ENCODE peak calls at places on chromosomes 5 and 9, in six cellular contexts. J, U, H, N, T and G are unnamed samples.

GRCh38 chr5:33650911-33651310 is 210.1 kb downstream of the TARS1 start:
- DNase-seq in J (no peak), N (no peak), T (no peak), H (no peak), U (no peak), G (no peak)

GRCh38 chr5:54746777-54747398 is 229.3 kb downstream of the SNX18 start:
- DNase-seq in J (no peak), H (no peak), U (no peak), N (no peak), T (no peak), G (no peak)

GRCh38 chr9:104987743-104988142 is 59.8 kb upstream of the ABCA1 start:
- DNase-seq in U (no peak), J (no peak), N (no peak), H (no peak), T (no peak), G (no peak)

GRCh38 chr9:3507395-3508077 is 18.3 kb downstream of the RFX3 start:
- DNase-seq in H (no peak), U (no peak), N (no peak), J (no peak), T (no peak), G (no peak)

GRCh38 chr5:143078971-143079370 is 308.8 kb downstream of the ARHGAP26 start:
- DNase-seq in U (no peak), J (no peak), H (no peak), T (no peak), N (no peak), G (no peak)

GRCh38 chr9:20714442-20715415 is 30.7 kb downstream of the FOCAD start:
- DNase-seq in H (no peak), J (no peak), N (no peak), T (no peak), U (no peak), G (no peak)

GRCh38 chr5:105503950-105504349 is 1941.4 kb upstream of the NUDT12 start:
- DNase-seq in T (no peak), J (no peak), U (no peak), N (no peak), H (no peak), G (no peak)

GRCh38 chr9:37424686-37425297 is 2.3 kb downstream of the GRHPR start:
- DNase-seq in U (no peak), T (no peak), H (no peak), N (no peak), J (no peak), G (no peak)

GRCh38 chr5:157670662-157671591 is at the start of gene C5orf52:
- DNase-seq in H (peak; percentile 27), T (no peak), N (no peak), U (no peak), J (peak; percentile 45), G (peak; percentile 23)

GRCh38 chr9:13990336-13990735 is 323.6 kb downstream of the NFIB start:
- DNase-seq in J (no peak), T (no peak), H (no peak), U (no peak), N (no peak), G (no peak)

GRCh38 chr5:1184481-1184880 is 16.9 kb upstream of the SLC6A19 start:
- DNase-seq in J (no peak), U (no peak), T (no peak), H (no peak), N (no peak), G (no peak)